ENCODE peak calls at places on chromosomes 5 and 9, in six cellular contexts. G, V, I, N, T and B are unnamed samples.

GRCh38 chr9:81825831-81826540 is 102.2 kb upstream of the SPATA31D4 start:
- DNase-seq in G (no peak), I (peak; percentile 78), V (no peak), N (no peak), T (peak; percentile 10), B (no peak)

GRCh38 chr5:179873176-179873575 is 14.6 kb upstream of the MRNIP start:
- DNase-seq in T (no peak), I (no peak), G (no peak), V (no peak), N (no peak), B (no peak)

GRCh38 chr9:18447131-18447530 is 26.8 kb upstream of the ADAMTSL1 start:
- DNase-seq in G (peak; percentile 65), I (no peak), T (no peak), N (no peak), V (no peak), B (no peak)

GRCh38 chr5:123460296-123460729 is 37.1 kb upstream of the CEP120 start:
- DNase-seq in N (no peak), T (peak; percentile 64), G (no peak), I (peak; percentile 19), V (no peak), B (peak; percentile 66)

GRCh38 chr5:24170026-24170425 is 474.8 kb downstream of the CDH10 start:
- DNase-seq in I (no peak), G (no peak), N (no peak), T (no peak), V (no peak), B (no peak)

GRCh38 chr5:118224546-118224945 is 763.8 kb downstream of the DTWD2 start:
- DNase-seq in N (peak; percentile 68), G (no peak), I (peak; percentile 35), T (no peak), V (no peak), B (no peak)

GRCh38 chr5:90709323-90710148 is 150.9 kb downstream of the ADGRV1 start:
- DNase-seq in T (peak; percentile 71), N (peak; percentile 16), I (peak; percentile 9), V (peak; percentile 34), G (no peak), B (peak; percentile 67)

GRCh38 chr5:67004730-67005350 is 191.8 kb downstream of the CD180 start:
- DNase-seq in G (no peak), T (no peak), I (no peak), V (no peak), N (no peak), B (no peak)

GRCh38 chr9:18237776-18238175 is 236.2 kb upstream of the ADAMTSL1 start:
- DNase-seq in N (no peak), V (no peak), G (no peak), I (no peak), T (no peak), B (no peak)

GRCh38 chr9:118711843-118712242 is 657.4 kb downstream of the BRINP1 start:
- DNase-seq in N (no peak), G (no peak), T (no peak), V (no peak), I (no peak), B (no peak)

GRCh38 chr9:129352157-129352870 is 174.3 kb upstream of the IER5L start:
- DNase-seq in V (no peak), I (no peak), N (no peak), T (no peak), G (peak; percentile 75), B (no peak)

GRCh38 chr5:107610795-107611194 is 59.9 kb downstream of the EFNA5 start:
- DNase-seq in N (no peak), I (no peak), T (no peak), G (no peak), V (no peak), B (no peak)

GRCh38 chr5:108650997-108651396 is 96.7 kb upstream of the FER start:
- DNase-seq in T (no peak), I (no peak), G (no peak), N (peak; percentile 78), V (no peak), B (no peak)